ENCODE peak calls at places on chromosomes 4 and X, in four cellular contexts. E is left colon, B is NCI-H774, N is lung. U is an unnamed sample.

GRCh38 chrX:77668391-77669237 is 117.4 kb downstream of the ATRX start:
- DNase-seq in E (no peak), B (no peak), N (no peak), U (no peak)

GRCh38 chrX:104660092-104660491 is 94.1 kb downstream of the IL1RAPL2 start:
- DNase-seq in E (no peak), B (no peak), N (no peak), U (no peak)

GRCh38 chr4:40377462-40378385 is 42.6 kb downstream of the CHRNA9 start:
- DNase-seq in E (no peak), B (no peak), N (no peak), U (no peak)

GRCh38 chrX:19846995-19847790 is 40.2 kb downstream of the SH3KBP1 start:
- DNase-seq in E (no peak), B (no peak), N (no peak), U (no peak)

GRCh38 chr4:12987284-12987683 is 496.9 kb downstream of the RAB28 start:
- DNase-seq in E (no peak), B (no peak), N (no peak), U (no peak)

GRCh38 chr4:165677081-165677480 is 196.0 kb upstream of the TLL1 start:
- DNase-seq in E (no peak), B (no peak), N (no peak), U (no peak)

GRCh38 chr4:25769251-25769650 is 93.5 kb downstream of the SEL1L3 start:
- DNase-seq in E (no peak), B (no peak), N (no peak), U (no peak)

GRCh38 chr4:118881512-118882146 is 7.0 kb upstream of the SYNPO2 start:
- DNase-seq in E (no peak), B (no peak), N (no peak), U (no peak)

GRCh38 chr4:31662951-31663350 is 942.8 kb downstream of the PCDH7 start:
- DNase-seq in E (no peak), B (no peak), N (no peak), U (no peak)

GRCh38 chr4:105350859-105351494 is 122.9 kb downstream of the PPA2 start:
- DNase-seq in E (no peak), B (no peak), N (no peak), U (no peak)